ENCODE peak calls at places on chromosome 1, in eight cellular contexts. Z is GM12878, S is kidney, G is MM.1S, Y is neural progenitor cell, X is endodermal cell, C is SK-N-SH, U is astrocyte. F is an unnamed sample.

GRCh38 chr1:163231385-163231784 is 28.7 kb upstream of the RGS5 start:
- DNase-seq in X (no peak), Z (no peak), Y (no peak), C (no peak), U (peak; percentile 72), G (no peak), S (no peak), F (no peak)

GRCh38 chr1:68703921-68704354 is 207.1 kb upstream of the DEPDC1 start:
- DNase-seq in X (no peak), C (no peak), Z (no peak), Y (no peak), S (no peak), G (no peak), U (no peak), F (no peak)

GRCh38 chr1:227901906-227902640 is 45.7 kb downstream of the WNT9A start:
- DNase-seq in U (peak; percentile 31), C (peak; percentile 70), Z (no peak), G (no peak), Y (peak; percentile 41), X (peak; percentile 86), S (peak; percentile 57), F (peak; percentile 16)

GRCh38 chr1:172723251-172723650 is 64.3 kb downstream of the FASLG start:
- DNase-seq in U (peak; percentile 26), C (no peak), Y (no peak), G (no peak), S (no peak), X (no peak), Z (no peak), F (no peak)

GRCh38 chr1:85584923-85585322 is 4.4 kb downstream of the CCN1 start:
- DNase-seq in Y (no peak), Z (no peak), S (no peak), G (no peak), U (peak; percentile 76), C (no peak), X (no peak), F (no peak)

GRCh38 chr1:42369471-42369870 is 11.1 kb upstream of the RIMKLA start:
- DNase-seq in Y (no peak), C (no peak), S (no peak), X (no peak), U (no peak), G (no peak), Z (no peak), F (no peak)

GRCh38 chr1:168739908-168740307 is 10.9 kb upstream of the DPT start:
- DNase-seq in Y (no peak), G (no peak), U (no peak), S (no peak), C (no peak), Z (no peak), X (no peak), F (no peak)

GRCh38 chr1:168135982-168136708 is 585 bp downstream of the GPR161 start:
- DNase-seq in S (peak; percentile 73), U (no peak), G (no peak), X (peak; percentile 80), C (peak; percentile 77), Y (peak; percentile 69), Z (no peak), F (peak; percentile 38)

GRCh38 chr1:240539700-240540414 is 72.1 kb downstream of the GREM2 start:
- DNase-seq in U (no peak), X (no peak), Y (no peak), G (no peak), C (no peak), S (no peak), Z (no peak), F (peak; percentile 12)

GRCh38 chr1:199463521-199464127 is 563.9 kb upstream of the NR5A2 start:
- DNase-seq in C (peak; percentile 1), Z (peak; percentile 24), X (peak; percentile 82), Y (peak; percentile 80), G (peak; percentile 65), U (peak; percentile 59), S (no peak), F (peak; percentile 69)

GRCh38 chr1:163211667-163212066 is 9.0 kb upstream of the RGS5 start:
- DNase-seq in Z (no peak), G (no peak), C (no peak), U (no peak), Y (no peak), S (no peak), X (no peak), F (no peak)

GRCh38 chr1:48291421-48291820 is 68.9 kb downstream of the SLC5A9 start:
- DNase-seq in S (no peak), Y (no peak), U (no peak), G (no peak), Z (no peak), C (no peak), X (no peak), F (no peak)

DNA sequence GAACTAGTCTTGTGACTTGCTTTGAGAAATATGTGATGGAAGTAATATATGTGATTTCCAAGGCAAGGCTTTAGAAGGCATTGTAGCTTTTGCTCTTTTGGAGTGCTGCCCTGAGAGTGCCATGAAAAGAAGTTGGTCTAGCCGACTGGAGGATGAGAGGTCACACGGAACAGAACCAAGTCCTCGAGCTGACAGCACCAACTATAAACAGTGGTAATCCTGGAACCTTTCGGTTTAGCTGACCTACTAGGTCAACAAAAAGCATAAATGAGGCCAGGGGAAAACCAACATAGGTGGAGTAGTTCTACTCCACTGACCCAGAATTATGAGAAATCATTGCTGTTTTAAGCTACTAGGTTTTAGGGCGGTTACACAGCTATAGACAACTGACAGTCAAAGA is 1.4 kb downstream of the SELENOF start:
- DNase-seq in Y (no peak), G (no peak), C (no peak), U (no peak), S (no peak), X (no peak), Z (peak; percentile 37), F (no peak)
- H3K4me3 ChIP-seq in Y (peak overlapping the region; percentile 94), G (peak overlapping the region; percentile 95), C (peak overlapping the region; percentile 97), U (peak overlapping the region; percentile 97), S (peak overlapping the region; percentile 99), X (peak overlapping the region; percentile 96), Z (peak overlapping the region; percentile 83), F (peak overlapping the region; percentile 86)

DNA sequence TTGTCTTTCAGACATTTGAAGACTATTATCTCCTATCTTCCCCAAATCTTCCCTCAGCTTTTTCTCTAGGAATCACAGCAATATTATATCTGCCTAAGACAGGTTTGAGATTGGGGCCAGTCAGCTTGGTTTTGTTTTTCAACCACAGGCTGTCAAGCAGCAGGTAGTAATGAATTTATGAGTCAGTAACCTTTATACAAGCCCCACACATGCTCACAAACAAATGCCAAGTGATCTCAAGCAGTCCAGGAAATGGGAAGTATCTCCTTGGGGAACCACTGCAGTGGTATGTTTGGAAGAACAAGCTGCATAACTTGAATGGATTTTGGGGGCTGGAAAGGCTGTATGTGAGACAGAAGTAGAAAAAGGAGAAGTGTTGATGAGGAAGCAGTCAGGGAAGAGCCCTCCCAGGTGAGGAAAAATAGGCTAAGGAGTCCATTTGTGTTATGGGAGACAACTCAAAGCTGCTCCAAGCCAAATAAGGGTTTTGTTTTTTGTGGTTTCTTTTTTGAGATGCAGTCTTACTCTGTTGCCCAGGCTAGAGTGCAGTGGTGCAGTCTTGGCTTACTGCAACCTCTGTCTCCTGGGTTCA is 2.1 kb downstream of the DHDDS start:
- DNase-seq in Z (no peak), X (no peak), U (peak; percentile 10), Y (no peak), C (no peak), G (no peak), S (no peak), F (no peak)
- H3K9ac ChIP-seq in Z (no peak overlapping the region), X (no peak overlapping the region), U (no peak overlapping the region), Y (no peak overlapping the region), C (no peak overlapping the region), G (no peak overlapping the region), S (no peak overlapping the region), F (no peak overlapping the region)

DNA sequence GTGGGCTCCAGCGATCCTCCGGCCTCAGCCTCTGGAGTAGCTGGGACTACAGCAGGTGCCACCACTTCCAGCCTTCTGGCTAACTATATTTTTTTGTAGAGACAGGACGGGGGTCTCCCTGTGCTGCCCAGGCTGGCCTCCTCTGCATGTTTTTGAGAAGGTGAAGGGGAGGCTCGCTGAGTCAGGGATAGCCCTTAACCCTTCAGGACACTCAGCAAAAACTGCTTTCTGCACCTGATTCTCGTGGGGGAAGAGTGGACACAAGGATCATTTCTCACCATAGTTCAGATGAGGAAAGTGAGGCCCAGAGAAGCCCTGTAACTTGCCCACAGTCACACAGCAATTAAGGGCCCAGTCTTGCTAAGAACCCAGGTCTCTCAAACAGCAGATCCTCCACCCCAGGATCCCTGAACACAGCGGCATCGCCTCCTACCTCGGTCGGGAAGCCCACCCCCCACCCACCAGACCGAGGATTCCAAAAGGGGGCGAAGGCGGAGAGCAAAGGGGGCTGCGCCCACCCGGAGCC is 1.3 kb downstream of the FGR start:
- DNase-seq in U (no peak), S (no peak), X (no peak), Z (no peak), G (no peak), Y (no peak), C (no peak), F (no peak)
- H3K27ac ChIP-seq in U (no peak overlapping the region), S (peak overlapping the region; percentile 63), X (no peak overlapping the region), Z (peak overlapping the region; percentile 95), G (no peak overlapping the region), Y (no peak overlapping the region), C (no peak overlapping the region), F (peak overlapping the region; percentile 91)

DNA sequence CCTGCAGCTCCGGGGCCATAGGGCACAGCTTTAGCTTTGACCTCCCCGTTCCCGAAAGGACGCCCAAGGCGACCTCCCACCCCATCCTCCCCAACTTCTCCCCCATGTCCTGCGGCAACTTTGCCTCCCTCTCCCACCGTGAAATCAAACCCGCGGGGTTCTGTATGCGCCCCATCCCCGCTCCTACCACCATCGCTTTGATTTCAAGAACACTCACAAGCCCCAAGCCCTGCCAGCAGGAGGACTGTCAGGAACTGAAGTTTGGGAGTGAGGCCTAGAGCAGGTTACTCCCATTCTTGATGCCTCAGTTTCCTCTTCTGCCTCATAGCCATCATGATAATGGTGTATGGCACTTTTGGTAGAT is 2.3 kb downstream of the PTPRU start:
- DNase-seq in Y (no peak), Z (no peak), G (no peak), X (peak; percentile 71), U (no peak), S (no peak), C (no peak), F (no peak)
- H3K4me3 ChIP-seq in Y (peak overlapping the region; percentile 56), Z (no peak overlapping the region), G (no peak overlapping the region), X (peak overlapping the region; percentile 79), U (peak overlapping the region; percentile 68), S (no peak overlapping the region), C (no peak overlapping the region), F (no peak overlapping the region)

DNA sequence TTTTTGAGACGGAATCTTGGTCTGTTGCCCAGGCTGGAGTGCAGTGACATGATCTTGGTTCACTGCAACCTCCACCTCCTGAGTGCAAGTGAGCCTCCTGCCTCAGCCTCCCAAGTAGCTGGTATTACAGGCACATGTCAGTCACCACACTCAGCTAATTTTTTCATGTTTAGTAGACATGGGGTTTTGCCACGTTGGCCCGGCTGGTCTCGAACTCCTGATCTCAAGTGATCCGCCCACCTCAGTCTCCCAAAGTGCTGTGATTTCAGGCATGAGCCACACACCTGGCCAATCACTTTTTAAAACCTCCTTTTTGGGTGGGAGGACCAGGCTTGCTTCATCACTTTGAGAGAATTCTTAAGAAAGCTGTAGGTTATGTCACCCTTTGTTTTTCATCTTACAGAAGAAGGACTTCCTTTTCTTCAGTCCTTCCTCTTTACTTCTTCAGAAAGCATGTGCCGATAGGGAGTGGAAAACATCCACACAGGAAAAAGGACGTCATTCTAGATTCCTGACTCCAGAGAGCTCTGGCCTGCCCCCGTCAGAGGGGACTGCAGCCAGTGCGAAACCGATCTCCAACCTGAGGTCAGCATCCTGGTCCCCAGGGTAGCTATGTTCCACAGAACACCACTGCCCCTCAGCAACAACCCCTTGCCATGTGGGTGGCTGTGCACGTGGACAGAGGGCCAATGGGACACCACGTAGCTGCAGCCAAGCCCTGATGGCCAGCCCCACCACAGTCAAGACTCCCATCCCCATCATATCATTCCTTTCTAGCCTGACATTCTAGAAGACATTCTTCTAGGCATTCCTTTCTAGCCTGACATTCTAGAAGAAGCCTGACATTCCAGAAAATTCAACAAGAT is 21.9 kb downstream of the NCF2 start:
- DNase-seq in G (no peak), X (peak; percentile 44), Y (no peak), C (no peak), U (peak; percentile 24), S (no peak), Z (no peak), F (no peak)
- H3K9ac ChIP-seq in G (no peak overlapping the region), X (no peak overlapping the region), Y (no peak overlapping the region), C (no peak overlapping the region), U (peak overlapping the region; percentile 41), S (no peak overlapping the region), Z (no peak overlapping the region), F (no peak overlapping the region)

F was measured in DND-41.